ENCODE peak calls at places on chromosomes 11 and 22, in four cellular contexts. M is K562, T is ascending aorta, E is fibroblast of lung. X is an unnamed sample.

GRCh38 chr11:60915250-60915914 is 1.4 kb downstream of the TMEM109 start:
- DNase-seq in E (peak), M (no peak), T (peak), X (peak)

GRCh38 chr22:29310863-29311339 is 4.5 kb downstream of the GAS2L1 start:
- DNase-seq in M (peak), E (peak), T (peak), X (peak)

GRCh38 chr11:97854357-97854756 is 1166.4 kb upstream of the CNTN5 start:
- DNase-seq in T (no peak), E (no peak), M (no peak), X (no peak)

GRCh38 chr11:114132944-114133394 is 73.5 kb downstream of the ZBTB16 start:
- DNase-seq in M (no peak), E (peak), T (peak), X (peak)

GRCh38 chr11:113477321-113477720 is 2.1 kb upstream of the DRD2 start:
- DNase-seq in E (no peak), M (no peak), T (no peak), X (peak)

GRCh38 chr11:9663699-9664275 is at the start of gene SWAP70:
- DNase-seq in E (peak), M (peak), T (peak), X (peak)

GRCh38 chr11:14620027-14620511 is 23.5 kb upstream of the PDE3B start:
- DNase-seq in T (no peak), M (no peak), E (peak), X (peak)

GRCh38 chr22:19820880-19821522 is 33.7 kb downstream of the GNB1L start:
- DNase-seq in M (no peak), E (no peak), T (peak), X (no peak)

GRCh38 chr22:50298937-50299656 is 8.3 kb downstream of the PLXNB2 start:
- DNase-seq in T (no peak), M (peak), E (peak), X (no peak)

GRCh38 chr22:27867114-27867957 is 51.7 kb downstream of the PITPNB start:
- DNase-seq in T (no peak), E (no peak), M (no peak), X (peak)

GRCh38 chr22:24768537-24769374 is 5.8 kb downstream of the PIWIL3 start:
- DNase-seq in M (peak), T (peak), E (peak), X (peak)

GRCh38 chr22:17878186-17878694 is 104.0 kb upstream of the BID start:
- DNase-seq in T (no peak), M (no peak), E (no peak), X (no peak)

GRCh38 chr11:1706634-1707400 is 9.8 kb downstream of the KRTAP5-6 start:
- DNase-seq in E (no peak), T (peak), M (no peak), X (peak)

GRCh38 chr11:72754149-72754543 is 1.9 kb upstream of the ARAP1 start:
- DNase-seq in T (no peak), M (no peak), E (no peak), X (no peak)

GRCh38 chr11:72751293-72752087 is 718 bp downstream of the ARAP1 start:
- DNase-seq in M (peak), T (no peak), E (no peak), X (no peak)

GRCh38 chr11:72754544-72755155 is 2.4 kb upstream of the ARAP1 start:
- DNase-seq in E (no peak), T (no peak), M (no peak), X (no peak)

GRCh38 chr11:72752088-72752914 is at the start of gene ARAP1:
- DNase-seq in T (peak), E (peak), M (peak), X (peak)

GRCh38 chr11:72753341-72754148 is 1.3 kb upstream of the ARAP1 start:
- DNase-seq in E (no peak), M (no peak), T (no peak), X (no peak)
- H3K4me3 ChIP-seq in E (no peak), M (no peak), T (no peak), X (no peak)

DNA sequence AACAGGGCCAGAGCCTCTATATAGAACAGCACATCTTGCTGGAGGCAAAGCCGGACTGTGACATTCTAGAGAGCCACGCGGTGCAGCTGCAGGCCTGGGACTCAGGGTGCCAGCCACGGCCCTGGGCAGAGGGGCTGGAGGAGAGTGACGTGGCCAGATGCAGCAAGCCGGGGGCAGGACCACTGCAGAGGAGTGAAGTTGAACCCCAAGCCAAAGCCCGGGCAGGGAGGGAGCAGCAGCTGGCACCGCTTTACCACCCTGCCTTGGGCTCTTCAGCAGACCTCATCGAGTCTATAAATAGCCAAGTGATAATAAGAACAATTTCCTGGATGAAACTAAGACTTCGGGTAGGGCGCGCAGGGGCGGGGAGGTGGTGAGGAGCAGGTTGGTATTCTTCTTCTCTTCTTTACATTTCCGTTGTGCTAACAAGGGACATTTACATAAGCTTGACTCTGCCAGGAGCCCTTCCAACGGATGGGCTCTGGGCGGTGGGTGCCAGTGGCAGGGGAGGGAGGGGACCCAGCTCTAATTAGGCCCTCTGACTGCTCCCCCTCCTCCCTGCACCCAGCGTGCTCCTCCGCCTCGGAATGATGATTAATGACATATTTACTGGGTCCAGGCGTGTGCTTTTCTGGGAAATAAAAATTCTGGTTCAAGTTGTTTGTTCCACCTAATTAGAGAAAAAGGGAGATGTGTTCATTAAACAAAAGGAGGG is 110.2 kb downstream of the ST3GAL4 start:
- DNase-seq in M (no peak), T (no peak), E (no peak), X (no peak)
- H3K4me3 ChIP-seq in M (no peak), T (no peak), E (no peak), X (no peak)

DNA sequence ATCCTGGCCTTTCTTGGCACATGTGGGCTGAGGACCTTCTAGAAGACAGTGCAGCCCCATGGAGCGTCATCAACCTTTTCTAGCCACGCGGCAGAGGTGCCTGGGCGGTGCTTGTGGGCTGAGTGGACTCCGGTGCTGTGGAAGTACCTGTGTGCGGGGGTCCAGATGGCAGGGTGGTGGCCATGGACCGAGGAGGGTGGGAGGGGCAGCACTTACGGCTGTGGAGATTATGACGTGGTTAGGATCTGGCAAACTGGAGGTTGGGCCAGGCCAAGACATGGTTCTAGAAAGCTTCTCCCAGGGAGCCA is 2.0 kb downstream of the TUB start:
- DNase-seq in E (no peak), M (no peak), T (no peak), X (no peak)
- H3K4me3 ChIP-seq in E (no peak), M (no peak), T (no peak), X (no peak)

DNA sequence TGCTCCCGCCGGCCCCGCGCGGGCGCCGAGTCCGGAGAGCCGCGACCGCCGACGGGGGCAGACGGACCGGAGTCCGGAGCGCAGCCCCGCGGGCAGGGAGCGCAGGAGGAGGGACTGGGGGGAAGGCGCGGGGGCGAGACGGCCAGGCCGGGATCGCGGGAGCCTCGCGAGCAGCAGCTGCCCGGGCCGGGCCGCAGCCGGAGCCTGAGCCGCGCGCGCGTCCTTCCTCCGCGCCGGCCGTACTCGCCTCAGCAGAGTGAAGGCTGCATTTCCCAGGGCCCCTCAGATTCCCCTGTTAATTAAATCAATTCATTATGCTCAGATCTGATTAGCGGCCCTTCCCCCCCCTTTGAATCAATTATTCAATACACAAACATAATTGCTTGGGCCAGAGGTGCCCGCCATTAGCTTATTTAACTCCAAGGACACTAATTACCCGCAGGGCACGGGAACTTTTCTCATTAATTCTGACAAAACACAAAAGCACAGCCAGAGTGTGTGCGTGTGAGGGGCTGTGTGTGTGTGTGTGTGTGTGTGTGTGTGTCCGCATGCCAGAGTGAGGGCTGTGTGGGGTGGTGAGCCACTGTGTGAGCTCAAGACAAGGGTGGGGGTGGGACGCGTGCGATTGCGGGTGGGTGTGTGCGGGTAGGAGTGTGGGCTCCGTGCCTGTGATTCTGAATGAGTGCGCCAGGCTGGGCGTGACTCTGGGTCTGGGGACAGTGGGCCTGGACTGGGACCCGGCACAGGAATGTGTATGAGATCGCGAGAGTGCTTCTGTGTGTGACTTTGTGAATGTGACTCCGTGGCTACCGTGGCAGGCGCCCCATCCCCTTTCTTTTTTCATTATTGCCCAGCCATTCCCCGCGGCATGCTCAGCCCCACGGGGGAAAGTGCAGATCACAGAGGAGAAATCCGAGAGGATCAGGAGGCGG is 5.1 kb upstream of the LMO1 start:
- DNase-seq in M (no peak), E (no peak), T (peak), X (no peak)
- H3K4me3 ChIP-seq in M (no peak), E (no peak), T (peak), X (no peak)

DNA sequence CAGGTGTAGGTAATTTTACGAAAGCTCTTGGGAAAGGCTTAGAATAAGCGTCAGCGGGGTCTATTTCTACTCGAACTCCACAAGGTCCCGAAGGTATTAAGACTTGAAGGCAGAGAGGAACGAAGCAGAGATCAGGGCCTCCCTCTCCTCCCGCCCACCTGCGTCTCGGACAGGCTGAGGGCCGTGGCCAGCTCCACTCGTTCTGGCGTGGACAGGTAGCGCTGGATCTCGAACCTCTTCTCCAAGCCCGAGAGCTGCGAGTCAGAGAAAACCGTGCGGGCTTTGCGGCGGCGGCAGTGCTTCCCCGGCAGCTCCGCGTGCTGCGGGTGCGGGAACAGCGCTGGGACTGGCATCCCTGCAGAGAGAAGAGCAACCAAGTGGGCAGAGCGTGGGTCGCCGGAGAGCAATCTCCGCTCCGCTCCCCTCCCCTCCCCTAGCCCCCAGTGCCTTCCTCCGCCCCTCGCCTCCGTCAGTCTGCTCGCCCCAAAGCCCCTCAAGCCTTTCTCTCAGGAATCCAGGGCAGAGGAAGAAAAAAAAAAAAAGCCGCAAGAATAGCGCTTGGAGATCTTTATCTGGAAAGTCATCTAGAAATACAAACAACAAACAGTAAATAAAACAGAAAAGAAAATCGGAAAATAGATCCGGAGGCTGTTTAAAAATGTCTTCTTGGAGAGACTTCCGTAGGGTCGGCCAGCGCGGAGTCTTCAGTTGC is 2.4 kb downstream of the BSX start:
- DNase-seq in M (no peak), T (no peak), E (no peak), X (no peak)
- H3K4me3 ChIP-seq in M (no peak), T (no peak), E (no peak), X (no peak)